ENCODE peak calls at places on chromosomes 6 and 20, in four cellular contexts. One of them, this sample, is unnamed.

GRCh38 chr6:118744261-118744941 is 93.0 kb upstream of the CEP85L start:
- DNase-seq in iPS DF 19.7: no peak
- DNase-seq in pancreas: no peak
- DNase-seq in AG08396: peak; percentile 52
- DNase-seq in this sample: peak; percentile 75

GRCh38 chr6:2793491-2794151 is 28.4 kb downstream of the WRNIP1 start:
- DNase-seq in AG08396: no peak
- DNase-seq in pancreas: no peak
- DNase-seq in iPS DF 19.7: no peak
- DNase-seq in this sample: no peak

GRCh38 chr20:31602779-31603441 is 2.2 kb upstream of the ID1 start:
- DNase-seq in iPS DF 19.7: no peak
- DNase-seq in AG08396: no peak
- DNase-seq in pancreas: no peak
- DNase-seq in this sample: peak; percentile 40

GRCh38 chr20:50376888-50377459 is 133.2 kb upstream of the PTPN1 start:
- DNase-seq in AG08396: no peak
- DNase-seq in pancreas: no peak
- DNase-seq in iPS DF 19.7: no peak
- DNase-seq in this sample: no peak

GRCh38 chr6:18412644-18413043 is 25.5 kb downstream of the RNF144B start:
- DNase-seq in AG08396: peak; percentile 13
- DNase-seq in iPS DF 19.7: no peak
- DNase-seq in pancreas: no peak
- DNase-seq in this sample: peak; percentile 46

GRCh38 chr20:39661833-39662232 is 699.7 kb downstream of the DHX35 start:
- DNase-seq in pancreas: no peak
- DNase-seq in AG08396: peak; percentile 8
- DNase-seq in iPS DF 19.7: no peak
- DNase-seq in this sample: peak; percentile 76

GRCh38 chr6:70395301-70395672 is 18.0 kb upstream of the FAM135A start:
- DNase-seq in AG08396: no peak
- DNase-seq in pancreas: no peak
- DNase-seq in iPS DF 19.7: no peak
- DNase-seq in this sample: no peak

GRCh38 chr6:31871068-31871659 is 7.6 kb downstream of the SLC44A4 start:
- DNase-seq in AG08396: peak; percentile 40
- DNase-seq in pancreas: no peak
- DNase-seq in iPS DF 19.7: no peak
- DNase-seq in this sample: peak; percentile 27

GRCh38 chr20:49559411-49560081 is 8.4 kb downstream of the PTGIS start:
- DNase-seq in iPS DF 19.7: no peak
- DNase-seq in AG08396: no peak
- DNase-seq in pancreas: no peak
- DNase-seq in this sample: peak; percentile 60

GRCh38 chr6:112016335-112016734 is 37.6 kb upstream of the CCN6 start:
- DNase-seq in iPS DF 19.7: no peak
- DNase-seq in AG08396: no peak
- DNase-seq in pancreas: no peak
- DNase-seq in this sample: no peak

GRCh38 chr6:127202676-127203075 is 64.0 kb upstream of the RNF146 start:
- DNase-seq in iPS DF 19.7: no peak
- DNase-seq in pancreas: no peak
- DNase-seq in AG08396: no peak
- DNase-seq in this sample: peak; percentile 24

GRCh38 chr6:28764014-28764723 is 159.6 kb downstream of the TRIM27 start:
- DNase-seq in AG08396: no peak
- DNase-seq in pancreas: no peak
- DNase-seq in iPS DF 19.7: no peak
- DNase-seq in this sample: no peak

GRCh38 chr6:26521485-26522391 is 16.4 kb upstream of the HMGN4 start:
- DNase-seq in pancreas: peak; percentile 89
- DNase-seq in AG08396: peak; percentile 81
- DNase-seq in iPS DF 19.7: no peak
- DNase-seq in this sample: peak; percentile 71

GRCh38 chr6:2990179-2990931 is 9.3 kb upstream of the NQO2 start:
- DNase-seq in AG08396: no peak
- DNase-seq in iPS DF 19.7: no peak
- DNase-seq in pancreas: no peak
- DNase-seq in this sample: no peak

GRCh38 chr6:33981421-33981820 is 164.5 kb downstream of the GRM4 start:
- DNase-seq in AG08396: no peak
- DNase-seq in pancreas: no peak
- DNase-seq in iPS DF 19.7: no peak
- DNase-seq in this sample: no peak

GRCh38 chr20:60117040-60117439 is 158.8 kb downstream of the CDH26 start:
- DNase-seq in AG08396: peak; percentile 47
- DNase-seq in iPS DF 19.7: no peak
- DNase-seq in pancreas: no peak
- DNase-seq in this sample: peak; percentile 60

GRCh38 chr6:10589429-10589727 is 68.2 kb downstream of the GCNT2 start:
- DNase-seq in AG08396: no peak
- DNase-seq in iPS DF 19.7: no peak
- DNase-seq in pancreas: peak; percentile 2
- DNase-seq in this sample: no peak

GRCh38 chr6:28296520-28297060 is 15.2 kb downstream of the PGBD1 start:
- DNase-seq in AG08396: no peak
- DNase-seq in iPS DF 19.7: no peak
- DNase-seq in pancreas: no peak
- DNase-seq in this sample: no peak

This sample was measured in AG08395.